ENCODE peak calls at places on chromosomes 6 and 20, in six cellular contexts. One of them, this sample, is unnamed.

GRCh38 chr6:20542927-20543602 is 8.8 kb downstream of the CDKAL1 start:
- DNase-seq in Peyer's patch: no peak
- DNase-seq in stomach: no peak
- DNase-seq in breast epithelium: no peak
- DNase-seq in A549: peak
- DNase-seq in IMR-90: peak
- DNase-seq in this sample: no peak

GRCh38 chr6:157054531-157054979 is 268.8 kb downstream of the TMEM242 start:
- DNase-seq in breast epithelium: no peak
- DNase-seq in stomach: no peak
- DNase-seq in IMR-90: no peak
- DNase-seq in A549: no peak
- DNase-seq in Peyer's patch: no peak
- DNase-seq in this sample: peak

GRCh38 chr6:100455230-100456124 is 9.2 kb downstream of the SIM1 start:
- DNase-seq in breast epithelium: no peak
- DNase-seq in Peyer's patch: no peak
- DNase-seq in IMR-90: no peak
- DNase-seq in stomach: no peak
- DNase-seq in A549: no peak
- DNase-seq in this sample: no peak

GRCh38 chr6:163513570-163514166 is 99.2 kb downstream of the QKI start:
- DNase-seq in Peyer's patch: no peak
- DNase-seq in stomach: peak
- DNase-seq in IMR-90: no peak
- DNase-seq in A549: no peak
- DNase-seq in breast epithelium: no peak
- DNase-seq in this sample: no peak

GRCh38 chr6:127022297-127022696 is 96.2 kb upstream of the RSPO3 start:
- DNase-seq in A549: no peak
- DNase-seq in stomach: peak
- DNase-seq in breast epithelium: no peak
- DNase-seq in Peyer's patch: no peak
- DNase-seq in IMR-90: no peak
- DNase-seq in this sample: no peak

GRCh38 chr6:74609857-74610256 is 596.0 kb downstream of the COL12A1 start:
- DNase-seq in A549: no peak
- DNase-seq in IMR-90: no peak
- DNase-seq in Peyer's patch: no peak
- DNase-seq in stomach: no peak
- DNase-seq in breast epithelium: no peak
- DNase-seq in this sample: no peak

GRCh38 chr20:3041818-3042504 is 1.5 kb upstream of the GNRH2 start:
- DNase-seq in breast epithelium: no peak
- DNase-seq in stomach: no peak
- DNase-seq in Peyer's patch: no peak
- DNase-seq in A549: no peak
- DNase-seq in IMR-90: peak
- DNase-seq in this sample: no peak

GRCh38 chr6:22512716-22513452 is 56.5 kb upstream of the HDGFL1 start:
- DNase-seq in A549: no peak
- DNase-seq in stomach: no peak
- DNase-seq in Peyer's patch: no peak
- DNase-seq in breast epithelium: no peak
- DNase-seq in IMR-90: peak
- DNase-seq in this sample: no peak

GRCh38 chr6:26233608-26234420 is 131.2 kb upstream of the BTN3A2 start:
- DNase-seq in breast epithelium: peak
- DNase-seq in A549: peak
- DNase-seq in IMR-90: peak
- DNase-seq in Peyer's patch: peak
- DNase-seq in stomach: peak
- DNase-seq in this sample: peak

GRCh38 chr6:6758915-6759654 is 170.6 kb downstream of the LY86 start:
- DNase-seq in Peyer's patch: peak
- DNase-seq in stomach: peak
- DNase-seq in A549: peak
- DNase-seq in breast epithelium: no peak
- DNase-seq in IMR-90: peak
- DNase-seq in this sample: peak

GRCh38 chr20:25624500-25624939 is 706 bp upstream of the NANP start:
- DNase-seq in stomach: no peak
- DNase-seq in breast epithelium: peak
- DNase-seq in A549: no peak
- DNase-seq in Peyer's patch: no peak
- DNase-seq in IMR-90: no peak
- DNase-seq in this sample: no peak

GRCh38 chr6:39223535-39223934 is 5.7 kb downstream of the KCNK5 start:
- DNase-seq in Peyer's patch: no peak
- DNase-seq in breast epithelium: no peak
- DNase-seq in IMR-90: no peak
- DNase-seq in stomach: no peak
- DNase-seq in A549: no peak
- DNase-seq in this sample: no peak

GRCh38 chr6:73513496-73513854 is 7.4 kb downstream of the EEF1A1 start:
- DNase-seq in breast epithelium: no peak
- DNase-seq in stomach: no peak
- DNase-seq in A549: peak
- DNase-seq in Peyer's patch: no peak
- DNase-seq in IMR-90: peak
- DNase-seq in this sample: peak

GRCh38 chr20:41167481-41168253 is 30.3 kb downstream of the PLCG1 start:
- DNase-seq in IMR-90: no peak
- DNase-seq in Peyer's patch: no peak
- DNase-seq in A549: no peak
- DNase-seq in breast epithelium: peak
- DNase-seq in stomach: no peak
- DNase-seq in this sample: peak

GRCh38 chr20:35907017-35907685 is 47.2 kb downstream of the SCAND1 start:
- DNase-seq in stomach: no peak
- DNase-seq in IMR-90: no peak
- DNase-seq in A549: no peak
- DNase-seq in breast epithelium: no peak
- DNase-seq in Peyer's patch: no peak
- DNase-seq in this sample: no peak

GRCh38 chr6:13412639-13413465 is 74.5 kb downstream of the GFOD1 start:
- DNase-seq in Peyer's patch: no peak
- DNase-seq in A549: no peak
- DNase-seq in IMR-90: no peak
- DNase-seq in stomach: no peak
- DNase-seq in breast epithelium: no peak
- DNase-seq in this sample: peak

GRCh38 chr6:79453558-79454042 is 83.6 kb downstream of the LCA5 start:
- DNase-seq in stomach: no peak
- DNase-seq in Peyer's patch: no peak
- DNase-seq in IMR-90: no peak
- DNase-seq in A549: peak
- DNase-seq in breast epithelium: no peak
- DNase-seq in this sample: peak

GRCh38 chr20:41309817-41310216 is 7.7 kb downstream of the ZHX3 start:
- DNase-seq in breast epithelium: no peak
- DNase-seq in stomach: no peak
- DNase-seq in IMR-90: peak
- DNase-seq in A549: no peak
- DNase-seq in Peyer's patch: no peak
- DNase-seq in this sample: peak

GRCh38 chr20:2179233-2179580 is 77.6 kb downstream of the STK35 start:
- DNase-seq in stomach: peak
- DNase-seq in A549: no peak
- DNase-seq in Peyer's patch: no peak
- DNase-seq in breast epithelium: no peak
- DNase-seq in IMR-90: no peak
- DNase-seq in this sample: no peak

GRCh38 chr20:45061244-45061643 is 39.7 kb downstream of the KCNS1 start:
- DNase-seq in breast epithelium: no peak
- DNase-seq in stomach: no peak
- DNase-seq in Peyer's patch: no peak
- DNase-seq in A549: peak
- DNase-seq in IMR-90: peak
- DNase-seq in this sample: no peak

GRCh38 chr20:8375898-8376297 is 243.8 kb downstream of the PLCB1 start:
- DNase-seq in IMR-90: no peak
- DNase-seq in stomach: no peak
- DNase-seq in A549: no peak
- DNase-seq in breast epithelium: no peak
- DNase-seq in Peyer's patch: no peak
- DNase-seq in this sample: no peak

GRCh38 chr6:43355862-43356590 is 13.4 kb downstream of the ZNF318 start:
- DNase-seq in stomach: no peak
- DNase-seq in Peyer's patch: no peak
- DNase-seq in breast epithelium: no peak
- DNase-seq in IMR-90: peak
- DNase-seq in A549: peak
- DNase-seq in this sample: peak
- TF ChIP-seq CTCF in stomach: no peak
- TF ChIP-seq CTCF in Peyer's patch: peak
- TF ChIP-seq CTCF in breast epithelium: no peak
- TF ChIP-seq CTCF in IMR-90: peak
- TF ChIP-seq CTCF in A549: peak
- TF ChIP-seq CTCF in this sample: peak

DNA sequence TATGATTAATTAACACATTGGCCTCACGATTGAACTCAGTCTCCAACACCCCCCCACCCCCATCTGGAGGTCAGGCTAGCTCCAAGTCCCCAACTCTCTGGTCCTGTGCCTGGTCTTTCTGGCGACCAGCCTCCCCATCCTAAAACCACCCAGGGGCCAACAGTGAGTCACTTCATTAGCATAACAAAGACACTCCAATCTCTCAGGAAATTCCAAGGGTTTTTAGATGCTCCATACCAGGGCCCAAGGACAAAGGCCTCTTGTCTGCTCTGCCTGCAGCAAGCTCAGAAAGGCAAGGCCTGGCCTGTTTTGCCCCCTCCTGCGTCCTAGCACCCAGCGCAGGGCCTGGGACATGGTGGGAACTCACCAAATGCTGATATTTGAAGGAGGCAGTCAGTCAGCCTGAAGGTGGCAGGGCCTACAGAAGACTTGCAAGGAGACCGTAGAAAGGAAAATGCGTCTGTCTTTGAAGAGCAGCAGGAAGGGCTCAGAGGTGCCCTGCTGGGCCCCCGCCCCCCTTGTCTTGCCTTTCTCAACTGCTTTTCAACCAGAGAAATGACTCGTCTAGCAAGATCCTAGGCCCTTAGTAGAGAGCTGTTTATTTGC is 184.7 kb downstream of the CDH4 start:
- DNase-seq in IMR-90: peak
- DNase-seq in stomach: no peak
- DNase-seq in A549: peak
- DNase-seq in Peyer's patch: no peak
- DNase-seq in breast epithelium: no peak
- DNase-seq in this sample: no peak
- TF ChIP-seq POLR2A in IMR-90: no peak
- TF ChIP-seq POLR2A in stomach: no peak
- TF ChIP-seq POLR2A in A549: no peak
- TF ChIP-seq POLR2A in Peyer's patch: no peak
- TF ChIP-seq POLR2A in breast epithelium: no peak
- TF ChIP-seq POLR2A in this sample: no peak

DNA sequence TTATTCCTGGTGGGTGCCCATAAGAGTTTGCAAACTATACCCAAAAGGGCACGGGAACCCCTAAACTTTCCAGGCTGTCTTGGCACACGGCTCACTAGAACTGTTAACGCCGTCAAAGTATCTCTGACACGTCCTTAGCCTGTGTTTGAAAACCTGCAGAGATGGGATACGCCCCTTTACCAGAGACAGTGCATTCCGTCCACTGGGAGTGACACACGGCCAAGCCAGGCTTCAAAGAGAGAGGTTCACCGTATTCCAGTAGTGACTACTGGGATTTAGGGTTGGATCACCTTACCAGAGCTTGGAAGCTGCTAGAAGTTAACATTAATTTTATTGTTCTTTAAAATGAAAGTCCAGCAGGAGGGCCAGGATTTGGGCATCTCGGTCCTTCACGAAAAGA is 94.9 kb downstream of the THBS2 start:
- DNase-seq in IMR-90: peak
- DNase-seq in Peyer's patch: no peak
- DNase-seq in A549: no peak
- DNase-seq in breast epithelium: no peak
- DNase-seq in stomach: no peak
- DNase-seq in this sample: no peak
- TF ChIP-seq CTCF in IMR-90: peak
- TF ChIP-seq CTCF in Peyer's patch: no peak
- TF ChIP-seq CTCF in A549: no peak
- TF ChIP-seq CTCF in breast epithelium: no peak
- TF ChIP-seq CTCF in stomach: no peak
- TF ChIP-seq CTCF in this sample: no peak

GRCh38 chr20:50380697-50381040 is 129.5 kb upstream of the PTPN1 start:
- DNase-seq in stomach: peak
- DNase-seq in A549: peak
- DNase-seq in breast epithelium: no peak
- DNase-seq in IMR-90: peak
- DNase-seq in Peyer's patch: no peak
- DNase-seq in this sample: no peak

GRCh38 chr20:50381053-50381732 is 129.0 kb upstream of the PTPN1 start:
- DNase-seq in stomach: no peak
- DNase-seq in breast epithelium: no peak
- DNase-seq in IMR-90: no peak
- DNase-seq in Peyer's patch: no peak
- DNase-seq in A549: no peak
- DNase-seq in this sample: no peak

GRCh38 chr20:50379991-50380696 is 130.0 kb upstream of the PTPN1 start:
- DNase-seq in breast epithelium: no peak
- DNase-seq in stomach: no peak
- DNase-seq in IMR-90: no peak
- DNase-seq in Peyer's patch: no peak
- DNase-seq in A549: no peak
- DNase-seq in this sample: no peak

GRCh38 chr20:50378170-50379000 is 131.8 kb upstream of the PTPN1 start:
- DNase-seq in breast epithelium: no peak
- DNase-seq in A549: no peak
- DNase-seq in IMR-90: peak
- DNase-seq in stomach: no peak
- DNase-seq in Peyer's patch: no peak
- DNase-seq in this sample: no peak

DNA sequence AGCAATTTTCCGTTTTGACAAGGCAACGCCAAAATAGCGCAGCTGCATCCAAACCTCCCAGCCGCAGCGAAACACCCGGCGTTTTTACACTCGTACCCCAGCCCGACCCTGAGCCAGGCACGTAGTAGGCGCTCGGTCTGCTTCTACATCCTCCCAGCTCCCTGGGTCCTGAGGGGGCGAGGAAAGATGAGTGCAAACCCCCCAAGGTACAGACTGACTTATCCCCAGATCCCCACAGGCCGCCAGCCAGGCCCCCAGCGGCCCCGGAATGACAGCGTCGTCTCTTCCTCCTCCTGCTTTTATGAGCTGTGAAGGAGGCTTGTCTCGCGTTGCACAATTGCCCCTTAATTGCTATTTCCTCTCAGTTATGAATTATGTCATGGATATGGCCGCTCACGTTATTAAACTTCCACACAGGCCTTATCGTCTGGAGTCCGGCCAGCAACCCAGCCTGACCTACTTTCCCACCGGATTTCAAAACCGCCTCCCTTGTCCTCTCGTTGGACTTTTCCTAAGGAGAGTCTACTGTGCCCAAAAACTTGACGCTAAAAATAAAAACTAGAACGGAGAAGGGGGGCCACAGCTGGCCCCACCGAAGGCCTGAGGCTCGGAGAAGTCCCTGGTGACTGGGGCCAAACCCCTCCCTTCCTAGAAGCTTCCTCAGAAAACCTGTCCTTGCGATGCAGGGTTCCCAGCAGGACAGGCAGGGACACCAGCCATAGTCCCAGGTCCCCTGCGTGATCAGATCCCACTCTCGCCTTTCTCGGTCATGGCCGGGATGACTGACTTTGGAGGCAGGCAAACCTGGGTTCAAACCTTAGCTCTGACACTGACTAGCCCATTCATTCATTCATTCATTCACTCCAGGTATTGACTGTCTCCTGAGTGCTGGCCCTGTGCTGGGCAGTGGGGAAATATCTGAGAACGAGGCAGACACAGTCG is 130.9 kb upstream of the PTPN1 start:
- DNase-seq in Peyer's patch: peak
- DNase-seq in breast epithelium: peak
- DNase-seq in A549: no peak
- DNase-seq in IMR-90: peak
- DNase-seq in stomach: peak
- DNase-seq in this sample: peak
- TF ChIP-seq POLR2A in Peyer's patch: peak
- TF ChIP-seq POLR2A in breast epithelium: peak
- TF ChIP-seq POLR2A in A549: no peak
- TF ChIP-seq POLR2A in IMR-90: peak
- TF ChIP-seq POLR2A in stomach: no peak
- TF ChIP-seq POLR2A in this sample: no peak